ENCODE peak calls at places on chromosomes 13 and 19, in eight cellular contexts. K, J, F, I, H, L, D and V are unnamed samples.

GRCh38 chr19:20247016-20247683 is 80.1 kb downstream of the ZNF486 start:
- DNase-seq in K (no peak), J (no peak), F (no peak), I (no peak), H (peak; percentile 46), L (no peak), D (peak; percentile 6), V (no peak)

GRCh38 chr13:20024706-20025105 is 66.2 kb downstream of the ZMYM2 start:
- DNase-seq in K (no peak), J (no peak), F (no peak), I (no peak), H (no peak), L (no peak), D (no peak), V (no peak)

GRCh38 chr13:110294146-110294545 is 12.8 kb downstream of the COL4A1 start:
- DNase-seq in K (no peak), J (no peak), F (no peak), I (no peak), H (no peak), L (no peak), D (no peak), V (no peak)

GRCh38 chr13:34941436-34941834 is 635 bp upstream of the NBEA start:
- DNase-seq in K (no peak), J (no peak), F (no peak), I (no peak), H (no peak), L (no peak), D (no peak), V (no peak)

GRCh38 chr19:2567580-2567979 is 91.7 kb downstream of the GADD45B start:
- DNase-seq in K (no peak), J (no peak), F (no peak), I (peak; percentile 67), H (no peak), L (peak; percentile 49), D (peak; percentile 48), V (no peak)

GRCh38 chr13:95842898-95843297 is 166.0 kb downstream of the DNAJC3 start:
- DNase-seq in K (no peak), J (no peak), F (no peak), I (no peak), H (no peak), L (no peak), D (no peak), V (no peak)

GRCh38 chr19:31348416-31349159 is 648 bp downstream of the TSHZ3 start:
- DNase-seq in K (no peak), J (no peak), F (no peak), I (no peak), H (no peak), L (no peak), D (peak; percentile 28), V (no peak)

GRCh38 chr19:10021446-10021845 is 8.2 kb downstream of the RDH8 start:
- DNase-seq in K (no peak), J (no peak), F (no peak), I (no peak), H (no peak), L (no peak), D (no peak), V (no peak)

GRCh38 chr19:51976852-51977251 is 9.8 kb downstream of the ZNF350 start:
- DNase-seq in K (no peak), J (no peak), F (no peak), I (no peak), H (no peak), L (no peak), D (no peak), V (no peak)

GRCh38 chr13:41039746-41040145 is 20.6 kb upstream of the ELF1 start:
- DNase-seq in K (no peak), J (no peak), F (no peak), I (no peak), H (no peak), L (no peak), D (no peak), V (no peak)

GRCh38 chr13:60591348-60591747 is 194.3 kb downstream of the TDRD3 start:
- DNase-seq in K (no peak), J (no peak), F (no peak), I (no peak), H (no peak), L (no peak), D (peak; percentile 10), V (no peak)

GRCh38 chr19:10230155-10230903 is 802 bp downstream of the S1PR2 start:
- DNase-seq in K (peak; percentile 75), J (peak; percentile 78), F (peak; percentile 70), I (no peak), H (peak; percentile 64), L (peak; percentile 68), D (peak; percentile 73), V (no peak)

GRCh38 chr13:27482996-27483395 is 32.6 kb upstream of the MTIF3 start:
- DNase-seq in K (no peak), J (no peak), F (no peak), I (no peak), H (no peak), L (no peak), D (no peak), V (no peak)

GRCh38 chr19:58346961-58347929 is 6.0 kb downstream of the A1BG start:
- DNase-seq in K (no peak), J (peak; percentile 67), F (peak; percentile 35), I (peak; percentile 66), H (peak; percentile 70), L (peak; percentile 75), D (peak; percentile 94), V (no peak)

GRCh38 chr19:13366529-13367143 is 139.6 kb downstream of the CACNA1A start:
- DNase-seq in K (no peak), J (no peak), F (no peak), I (no peak), H (no peak), L (no peak), D (peak; percentile 46), V (peak; percentile 2)

GRCh38 chr19:19321143-19321577 is 531 bp downstream of the MAU2 start:
- DNase-seq in K (no peak), J (no peak), F (no peak), I (no peak), H (no peak), L (no peak), D (peak; percentile 45), V (no peak)

GRCh38 chr19:49427855-49428546 is 2.8 kb downstream of the GFY start:
- DNase-seq in K (no peak), J (no peak), F (no peak), I (no peak), H (no peak), L (peak; percentile 75), D (no peak), V (no peak)

GRCh38 chr19:2720777-2721569 is at the start of gene DIRAS1:
- DNase-seq in K (peak; percentile 71), J (no peak), F (no peak), I (no peak), H (no peak), L (peak; percentile 67), D (no peak), V (no peak)

GRCh38 chr13:30998548-30999140 is 66.2 kb downstream of the TEX26 start:
- DNase-seq in K (no peak), J (no peak), F (no peak), I (no peak), H (no peak), L (no peak), D (peak; percentile 38), V (no peak)

GRCh38 chr13:70162141-70162540 is 53.9 kb upstream of the KLHL1 start:
- DNase-seq in K (no peak), J (no peak), F (no peak), I (no peak), H (no peak), L (no peak), D (no peak), V (no peak)

GRCh38 chr19:39679056-39679790 is 23.5 kb downstream of the LGALS16 start:
- DNase-seq in K (no peak), J (no peak), F (no peak), I (no peak), H (peak; percentile 43), L (no peak), D (no peak), V (no peak)

GRCh38 chr13:98595134-98595533 is 18.2 kb upstream of the STK24 start:
- DNase-seq in K (no peak), J (no peak), F (no peak), I (no peak), H (no peak), L (no peak), D (no peak), V (no peak)

GRCh38 chr13:79541426-79542049 is 60.6 kb downstream of the NDFIP2 start:
- DNase-seq in K (no peak), J (no peak), F (no peak), I (no peak), H (no peak), L (no peak), D (no peak), V (peak; percentile 57)

GRCh38 chr19:54248016-54248601 is 5.5 kb upstream of the LILRA6 start:
- DNase-seq in K (no peak), J (no peak), F (no peak), I (no peak), H (no peak), L (no peak), D (no peak), V (no peak)